ENCODE peak calls at places on chromosomes 16 and 17, in four cellular contexts. N is IMR-90, W is H1, H is K562. V is an unnamed sample.

GRCh38 chr17:44916781-44917241 is 1.5 kb upstream of the GFAP start:
- DNase-seq in N (peak), W (no peak), H (no peak), V (no peak)

GRCh38 chr16:23785842-23786241 is 31.0 kb downstream of the CHP2 start:
- DNase-seq in N (no peak), W (no peak), H (no peak), V (no peak)

GRCh38 chr17:75795820-75796607 is 11.4 kb downstream of the UNK start:
- DNase-seq in N (no peak), W (no peak), H (no peak), V (no peak)

GRCh38 chr16:50878966-50879615 is 137.2 kb downstream of the CYLD start:
- DNase-seq in N (no peak), W (no peak), H (peak), V (no peak)

GRCh38 chr17:32514587-32514986 is 27.8 kb downstream of the CDK5R1 start:
- DNase-seq in N (no peak), W (no peak), H (no peak), V (no peak)

GRCh38 chr16:9395958-9396359 is 304.5 kb downstream of the HAPSTR1 start:
- DNase-seq in N (no peak), W (no peak), H (no peak), V (no peak)

GRCh38 chr17:40980594-40980993 is 3.5 kb downstream of the KRT40 start:
- DNase-seq in N (peak), W (no peak), H (no peak), V (no peak)

GRCh38 chr16:77288222-77288621 is 89.0 kb downstream of the SYCE1L start:
- DNase-seq in N (peak), W (no peak), H (no peak), V (no peak)

GRCh38 chr17:32350662-32351418 is 883 bp downstream of the ZNF207 start:
- DNase-seq in N (peak), W (no peak), H (no peak), V (no peak)

GRCh38 chr17:55448681-55449080 is 27.0 kb upstream of the MMD start:
- DNase-seq in N (peak), W (no peak), H (no peak), V (no peak)

GRCh38 chr16:88656291-88656980 is 5.6 kb upstream of the CYBA start:
- DNase-seq in N (no peak), W (no peak), H (no peak), V (no peak)

GRCh38 chr16:10646228-10646580 is 48.5 kb downstream of the TEKT5 start:
- DNase-seq in N (no peak), W (no peak), H (no peak), V (no peak)

GRCh38 chr16:3580686-3581085 is 3.5 kb upstream of the NLRC3 start:
- DNase-seq in N (peak), W (no peak), H (no peak), V (no peak)

GRCh38 chr17:41407226-41407625 is 9.8 kb upstream of the KRT31 start:
- DNase-seq in N (no peak), W (no peak), H (no peak), V (no peak)

GRCh38 chr17:42894283-42895184 is 6.1 kb upstream of the G6PC1 start:
- DNase-seq in N (no peak), W (no peak), H (no peak), V (no peak)

GRCh38 chr17:66354981-66355380 is 52.6 kb downstream of the PRKCA start:
- DNase-seq in N (peak), W (no peak), H (no peak), V (no peak)

GRCh38 chr17:74842599-74843351 is 16.9 kb downstream of the GRIN2C start:
- DNase-seq in N (peak), W (no peak), H (peak), V (no peak)

GRCh38 chr17:6286239-6286638 is 148.7 kb downstream of the AIPL1 start:
- DNase-seq in N (no peak), W (peak), H (peak), V (no peak)

GRCh38 chr17:61997649-61998048 is 67.4 kb downstream of the MED13 start:
- DNase-seq in N (peak), W (no peak), H (no peak), V (no peak)

GRCh38 chr17:7177954-7178477 is 1.2 kb downstream of the ASGR1 start:
- DNase-seq in N (peak), W (no peak), H (peak), V (no peak)

GRCh38 chr16:14005335-14005734 is 65.8 kb upstream of the MRTFB start:
- DNase-seq in N (no peak), W (no peak), H (no peak), V (no peak)

GRCh38 chr17:22142091-22142490 is 449.8 kb downstream of the KCNJ18 start:
- DNase-seq in N (no peak), W (no peak), H (no peak), V (no peak)

DNA sequence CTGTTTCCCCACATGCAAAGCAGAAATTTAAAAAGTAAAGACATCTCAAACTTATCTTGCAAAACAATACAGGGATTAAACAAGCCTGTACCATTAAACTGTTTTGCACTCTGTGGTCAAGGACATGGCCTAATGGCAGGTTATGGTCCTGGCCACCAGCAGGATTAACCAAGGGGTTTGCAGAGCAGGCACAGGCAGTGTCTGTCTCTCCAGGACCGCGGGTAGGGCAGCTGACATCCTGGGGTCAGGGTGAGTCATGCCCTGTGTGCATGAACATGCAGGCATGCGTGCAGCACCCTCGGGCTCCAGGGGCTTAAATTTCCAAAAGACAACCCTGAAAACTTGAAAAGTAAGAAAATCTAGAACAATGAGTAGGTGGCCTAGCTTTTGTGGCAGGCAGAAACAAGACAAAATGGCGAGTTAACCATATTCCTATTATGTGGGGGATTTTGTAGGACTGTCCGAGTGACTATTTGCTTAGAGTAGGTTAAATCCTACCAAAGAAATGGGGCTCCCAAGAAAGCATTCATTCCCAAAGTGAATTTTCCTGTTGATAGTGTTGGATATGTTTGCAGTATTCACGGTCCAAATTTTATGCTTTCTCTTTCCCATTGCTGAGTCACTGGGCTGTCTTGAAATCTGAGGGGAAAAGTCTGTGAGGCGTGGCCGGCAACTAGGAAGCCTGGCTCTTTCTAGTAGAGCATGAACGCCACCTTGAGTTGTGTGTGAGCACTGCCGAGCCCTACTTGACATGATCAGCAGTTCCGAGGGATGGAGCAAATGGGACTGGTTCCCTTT is 158.4 kb upstream of the FAM20A start:
- DNase-seq in N (peak), W (peak), H (peak), V (no peak)
- TF ChIP-seq CHD1 in N (peak), W (no peak), H (no peak), V (no peak)

GRCh38 chr17:18921912-18922451 is 30.0 kb upstream of the SLC5A10 start:
- DNase-seq in N (peak), W (no peak), H (no peak), V (peak)

GRCh38 chr17:18920911-18921441 is 31.0 kb upstream of the SLC5A10 start:
- DNase-seq in N (peak), W (no peak), H (no peak), V (peak)

GRCh38 chr17:18925187-18925586 is 26.8 kb upstream of the SLC5A10 start:
- DNase-seq in N (no peak), W (no peak), H (no peak), V (no peak)

GRCh38 chr17:18919963-18920362 is 32.0 kb upstream of the SLC5A10 start:
- DNase-seq in N (no peak), W (no peak), H (no peak), V (no peak)

DNA sequence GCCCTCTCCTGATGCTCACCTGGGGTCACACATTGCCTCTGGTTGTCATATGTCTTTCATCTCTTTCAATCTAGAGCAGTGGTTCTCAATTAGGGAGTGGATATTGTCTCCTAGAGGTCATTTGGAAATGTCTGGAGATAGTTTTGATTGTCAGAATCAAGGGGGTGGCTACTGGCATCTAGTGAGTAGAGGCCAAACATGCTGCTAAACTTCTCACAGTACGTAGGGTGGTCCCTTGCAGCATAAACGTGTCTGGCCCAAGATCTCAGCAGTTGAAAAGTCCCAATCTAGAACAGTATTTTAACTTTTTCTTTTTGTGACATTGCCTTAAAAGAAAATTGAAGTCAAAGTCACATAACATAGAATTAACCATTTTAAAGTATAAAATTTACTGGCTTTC is 30.5 kb upstream of the SLC5A10 start:
- DNase-seq in N (no peak), W (no peak), H (no peak), V (no peak)
- TF ChIP-seq CHD1 in N (no peak), W (no peak), H (no peak), V (no peak)

GRCh38 chr17:67850991-67851631 is 25.8 kb downstream of the BPTF start:
- DNase-seq in N (no peak), W (no peak), H (no peak), V (no peak)
- TF ChIP-seq CHD1 in N (no peak), W (no peak), H (no peak), V (no peak)

GRCh38 chr17:57989011-57989345 is 924 bp upstream of the VEZF1 start:
- DNase-seq in N (peak), W (no peak), H (peak), V (no peak)
- TF ChIP-seq CHD1 in N (no peak), W (no peak), H (no peak), V (no peak)

GRCh38 chr16:15741207-15741871 is 91.3 kb downstream of the NDE1 start:
- DNase-seq in N (no peak), W (no peak), H (no peak), V (no peak)
- TF ChIP-seq CHD1 in N (no peak), W (no peak), H (no peak), V (no peak)

DNA sequence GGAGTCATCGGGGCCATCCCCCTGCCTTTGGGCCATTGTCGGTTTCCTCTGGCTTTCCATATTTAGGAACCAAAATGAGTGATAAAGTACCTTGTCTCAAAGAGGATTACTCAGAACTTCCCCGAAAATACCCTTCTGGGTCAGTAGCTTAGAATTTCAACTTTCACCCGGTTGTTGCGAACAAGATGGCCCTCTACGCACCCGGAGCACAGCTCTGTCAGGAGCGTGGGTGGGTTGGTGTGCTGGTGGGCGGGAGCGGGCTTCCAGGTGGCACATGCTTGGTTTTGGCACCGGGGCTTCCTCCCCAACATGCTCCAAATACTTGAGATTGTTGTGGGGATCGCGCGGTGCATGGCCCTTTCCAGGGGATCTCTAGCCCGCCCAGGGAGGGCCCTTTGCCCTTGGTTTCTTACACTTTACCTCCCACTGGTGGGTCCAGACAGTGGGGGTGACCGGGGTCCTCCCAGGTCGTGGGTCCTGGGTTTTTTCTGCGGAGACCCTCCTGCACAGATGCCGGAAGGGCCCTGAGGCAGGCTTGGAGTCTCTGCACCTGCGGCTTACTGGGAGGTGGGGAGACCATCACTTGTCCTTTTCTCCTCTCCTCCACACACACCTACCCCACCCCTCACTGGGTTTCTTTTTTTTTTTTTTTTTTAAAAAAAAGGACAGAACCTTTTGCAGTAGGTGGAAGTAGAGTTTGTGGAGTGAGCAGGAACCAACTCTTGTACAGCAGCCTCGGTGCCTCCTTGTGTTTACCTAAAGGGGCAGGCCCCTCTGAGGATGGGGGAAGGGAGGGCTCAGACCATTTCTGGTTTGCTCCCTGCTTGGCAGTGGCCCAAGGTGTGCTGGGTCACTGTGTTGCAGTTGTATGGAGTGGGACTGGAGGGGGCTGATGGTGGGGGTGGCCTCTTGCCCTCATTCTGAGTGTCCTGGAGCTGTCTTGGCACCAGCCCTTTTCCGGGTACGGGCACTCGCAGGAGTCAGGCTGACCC is 142.1 kb downstream of the SEC14L1 start:
- DNase-seq in N (peak), W (no peak), H (no peak), V (peak)
- TF ChIP-seq CHD1 in N (no peak), W (no peak), H (no peak), V (no peak)

V was measured in GM12878.